ENCODE peak calls at places on chromosome 10, in four cellular contexts. G is heart left ventricle, O is esophagus squamous epithelium, H is upper lobe of left lung. R is an unnamed sample. For H3K4me1, the result is how much of the 10 kb centered on the place peaks cover.

GRCh38 chr10:31133628-31134302 is 102.1 kb upstream of the ZNF438 start:
- DNase-seq in H (peak), G (peak), O (no peak), R (no peak)

GRCh38 chr10:123455861-123456260 is 210.3 kb upstream of the GPR26 start:
- DNase-seq in G (no peak), H (no peak), O (no peak), R (no peak)

GRCh38 chr10:78602201-78602917 is 466.4 kb upstream of the ZMIZ1 start:
- DNase-seq in G (no peak), O (no peak), H (no peak), R (peak)

GRCh38 chr10:104155591-104155990 is 33.6 kb downstream of the SFR1 start:
- DNase-seq in O (no peak), H (no peak), G (no peak), R (no peak)

GRCh38 chr10:122662231-122662630 is 37.4 kb downstream of the C10orf120 start:
- DNase-seq in G (no peak), O (no peak), H (no peak), R (no peak)

GRCh38 chr10:84296071-84296981 is 32.1 kb upstream of the CCSER2 start:
- DNase-seq in G (no peak), O (no peak), H (no peak), R (no peak)

GRCh38 chr10:97876387-97876786 is 26.7 kb downstream of the GOLGA7B start:
- DNase-seq in G (no peak), O (no peak), H (no peak), R (no peak)

GRCh38 chr10:5619366-5620211 is 46.8 kb downstream of the ASB13 start:
- DNase-seq in O (no peak), H (no peak), G (no peak), R (no peak)

GRCh38 chr10:29130190-29130673 is 158.6 kb upstream of the LYZL1 start:
- DNase-seq in H (no peak), O (no peak), G (no peak), R (no peak)

GRCh38 chr10:28471705-28472050 is 61.2 kb upstream of the WAC start:
- DNase-seq in H (no peak), G (no peak), O (no peak), R (no peak)

GRCh38 chr10:127016331-127016730 is 111.1 kb downstream of the DOCK1 start:
- DNase-seq in O (no peak), G (no peak), H (no peak), R (no peak)

GRCh38 chr10:120414946-120415345 is 42.1 kb upstream of the PLPP4 start:
- DNase-seq in H (no peak), O (no peak), G (no peak), R (no peak)

GRCh38 chr10:120788756-120789155 is 62.4 kb upstream of the WDR11 start:
- DNase-seq in O (no peak), H (no peak), G (no peak), R (no peak)

GRCh38 chr10:78471723-78472541 is 438.3 kb downstream of the RPS24 start:
- DNase-seq in O (no peak), H (no peak), G (no peak), R (peak)

GRCh38 chr10:133359554-133359971 is 1.7 kb upstream of the FUOM start:
- DNase-seq in H (no peak), G (no peak), O (no peak), R (no peak)

GRCh38 chr10:11165591-11166543 is 148.2 kb downstream of the CELF2 start:
- DNase-seq in H (peak), G (peak), O (no peak), R (no peak)

GRCh38 chr10:72348282-72348681 is 6.4 kb downstream of the DNAJB12 start:
- DNase-seq in O (no peak), H (no peak), G (no peak), R (no peak)

GRCh38 chr10:130579913-130580312 is 443.7 kb downstream of the GLRX3 start:
- DNase-seq in G (no peak), O (no peak), H (no peak), R (no peak)

GRCh38 chr10:84783386-84783785 is 455.0 kb downstream of the CCSER2 start:
- DNase-seq in G (no peak), H (peak), O (no peak), R (no peak)

GRCh38 chr10:87844837-87845623 is 18.3 kb downstream of the KLLN start:
- DNase-seq in O (no peak), H (no peak), G (no peak), R (no peak)

GRCh38 chr10:94224656-94225055 is 138.1 kb downstream of the NOC3L start:
- DNase-seq in G (no peak), O (no peak), H (no peak), R (no peak)

GRCh38 chr10:88244781-88245350 is 338.3 kb downstream of the RNLS start:
- DNase-seq in O (no peak), G (no peak), H (no peak), R (no peak)

GRCh38 chr10:100825325-100825875 is 80.0 kb downstream of the PAX2 start:
- DNase-seq in G (no peak), H (no peak), O (no peak), R (no peak)

GRCh38 chr10:17533731-17534130 is 79.3 kb upstream of the ST8SIA6 start:
- DNase-seq in H (no peak), G (no peak), O (no peak), R (no peak)

GRCh38 chr10:983951-984705 is 4.1 kb upstream of the GTPBP4 start:
- DNase-seq in G (no peak), O (no peak), H (peak), R (no peak)

GRCh38 chr10:126147866-126148578 is 240.3 kb downstream of the ADAM12 start:
- DNase-seq in O (no peak), G (no peak), H (no peak), R (no peak)

GRCh38 chr10:92387289-92387940 is 96.4 kb downstream of the MARCHF5 start:
- DNase-seq in O (no peak), H (peak), G (no peak), R (no peak)

GRCh38 chr10:73810358-73810734 is 1.1 kb downstream of the NDST2 start:
- DNase-seq in G (no peak), O (no peak), H (no peak), R (no peak)

GRCh38 chr10:5531558-5532230 is 6.9 kb downstream of the CALML3 start:
- DNase-seq in O (no peak), H (no peak), G (no peak), R (no peak)

GRCh38 chr10:45580781-45581496 is 91.6 kb downstream of the ZFAND4 start:
- DNase-seq in O (no peak), G (no peak), H (no peak), R (no peak)

GRCh38 chr10:74949024-74949423 is 122.6 kb downstream of the KAT6B start:
- DNase-seq in O (no peak), H (no peak), G (no peak), R (no peak)

GRCh38 chr10:98664329-98665042 is 217.8 kb upstream of the HPS1 start:
- DNase-seq in G (no peak), H (no peak), O (no peak), R (no peak)

GRCh38 chr10:79377557-79378382 is 30.5 kb downstream of the PPIF start:
- DNase-seq in G (no peak), H (no peak), O (no peak), R (peak)

GRCh38 chr10:4117604-4118003 is 332.6 kb upstream of the KLF6 start:
- DNase-seq in O (no peak), G (no peak), H (no peak), R (no peak)

GRCh38 chr10:92544296-92544695 is 29.6 kb downstream of the IDE start:
- DNase-seq in O (no peak), G (no peak), H (peak), R (no peak)

GRCh38 chr10:119652361-119652760 is 1.2 kb downstream of the BAG3 start:
- DNase-seq in G (no peak), O (no peak), H (no peak), R (no peak)

GRCh38 chr10:11264481-11265044 is 246.9 kb downstream of the CELF2 start:
- DNase-seq in H (no peak), O (no peak), G (no peak), R (no peak)

GRCh38 chr10:49512121-49512809 is 26.7 kb downstream of the ERCC6 start:
- DNase-seq in O (no peak), H (peak), G (no peak), R (no peak)

GRCh38 chr10:72738476-72738875 is 46.5 kb downstream of the MCU start:
- DNase-seq in H (no peak), O (no peak), G (no peak), R (no peak)

GRCh38 chr10:113138937-113139585 is 189.0 kb downstream of the TCF7L2 start:
- DNase-seq in O (no peak), G (no peak), H (no peak), R (no peak)
- TF ChIP-seq CTCF in O (no peak), G (no peak), H (no peak), R (no peak)

GRCh38 chr10:95263864-95264226 is 27.0 kb downstream of the PDLIM1 start:
- DNase-seq in H (no peak), O (no peak), G (no peak), R (peak)

GRCh38 chr10:95266674-95267095 is 24.1 kb downstream of the PDLIM1 start:
- DNase-seq in G (no peak), H (no peak), O (no peak), R (peak)

GRCh38 chr10:95265572-95265971 is 25.2 kb downstream of the PDLIM1 start:
- DNase-seq in O (no peak), G (no peak), H (no peak), R (no peak)

GRCh38 chr10:95262763-95263518 is 27.9 kb downstream of the PDLIM1 start:
- DNase-seq in G (no peak), O (no peak), H (no peak), R (no peak)

DNA sequence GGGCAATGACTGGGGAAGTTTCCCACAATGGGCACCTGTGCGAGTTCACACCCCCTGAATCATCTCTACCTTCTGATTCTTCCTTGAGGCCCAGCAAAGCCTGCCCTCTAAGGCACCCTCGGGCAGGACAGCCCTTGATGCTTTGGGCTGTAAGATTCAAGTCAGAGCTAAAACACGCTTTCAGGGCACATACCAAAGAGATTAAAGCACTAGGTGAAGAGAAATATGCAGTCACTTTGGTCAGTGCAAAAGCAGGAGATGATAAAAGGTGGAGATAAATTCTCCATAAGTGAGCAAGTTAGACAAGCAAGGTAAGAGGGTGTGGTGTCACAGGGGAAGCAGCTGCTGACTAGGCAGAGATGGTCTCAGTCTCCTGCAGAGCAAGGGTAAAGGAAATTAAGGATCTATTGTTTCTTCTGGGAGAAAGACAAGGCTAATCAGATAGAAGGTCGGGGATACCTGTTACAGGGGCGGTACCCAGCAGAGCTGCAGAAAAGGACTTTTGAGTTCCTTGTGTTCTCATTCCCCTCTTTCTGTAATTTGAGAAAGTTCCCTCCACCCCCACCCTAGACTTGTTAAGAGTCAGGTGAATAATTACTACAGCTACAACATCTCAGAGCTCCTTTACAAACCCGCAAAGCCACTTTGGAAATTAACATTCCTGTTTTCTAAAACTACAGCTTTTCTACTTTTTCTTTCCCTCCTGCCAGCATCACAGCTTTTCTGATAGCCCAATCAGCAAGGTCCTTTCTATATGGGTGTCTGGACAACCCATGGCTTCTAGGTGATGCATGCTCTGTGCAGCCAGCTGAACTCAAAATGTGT is 26.4 kb downstream of the PDLIM1 start:
- DNase-seq in H (no peak), O (no peak), G (no peak), R (peak)
- H3K4me1 ChIP-seq in H (half or more), O (under half), G (half or more), R (half or more)

GRCh38 chr10:102419561-102420442 is 834 bp upstream of the FBXL15 start:
- DNase-seq in H (peak), O (no peak), G (peak), R (no peak)
- TF ChIP-seq POLR2A in H (no peak), O (no peak), G (no peak), R (no peak)

GRCh38 chr10:35594115-35594849 is 10.9 kb upstream of the GJD4 start:
- DNase-seq in O (no peak), H (no peak), G (no peak), R (no peak)

GRCh38 chr10:35600193-35600592 is 4.9 kb upstream of the GJD4 start:
- DNase-seq in G (no peak), H (no peak), O (no peak), R (no peak)

GRCh38 chr10:35592421-35592820 is 12.7 kb upstream of the GJD4 start:
- DNase-seq in O (no peak), H (no peak), G (no peak), R (no peak)

GRCh38 chr10:35595106-35595505 is 10.0 kb upstream of the GJD4 start:
- DNase-seq in G (no peak), H (no peak), O (no peak), R (no peak)

GRCh38 chr10:35598379-35598778 is 6.8 kb upstream of the GJD4 start:
- DNase-seq in H (no peak), O (no peak), G (no peak), R (no peak)
- TF ChIP-seq CTCF in H (no peak), O (no peak), G (peak), R (no peak)

GRCh38 chr10:14548474-14548873 is 217.8 kb upstream of the FRMD4A start:
- DNase-seq in O (no peak), H (no peak), G (no peak), R (no peak)
- H3K4me1 ChIP-seq in O (under half), H (under half), G (under half), R (under half)

DNA sequence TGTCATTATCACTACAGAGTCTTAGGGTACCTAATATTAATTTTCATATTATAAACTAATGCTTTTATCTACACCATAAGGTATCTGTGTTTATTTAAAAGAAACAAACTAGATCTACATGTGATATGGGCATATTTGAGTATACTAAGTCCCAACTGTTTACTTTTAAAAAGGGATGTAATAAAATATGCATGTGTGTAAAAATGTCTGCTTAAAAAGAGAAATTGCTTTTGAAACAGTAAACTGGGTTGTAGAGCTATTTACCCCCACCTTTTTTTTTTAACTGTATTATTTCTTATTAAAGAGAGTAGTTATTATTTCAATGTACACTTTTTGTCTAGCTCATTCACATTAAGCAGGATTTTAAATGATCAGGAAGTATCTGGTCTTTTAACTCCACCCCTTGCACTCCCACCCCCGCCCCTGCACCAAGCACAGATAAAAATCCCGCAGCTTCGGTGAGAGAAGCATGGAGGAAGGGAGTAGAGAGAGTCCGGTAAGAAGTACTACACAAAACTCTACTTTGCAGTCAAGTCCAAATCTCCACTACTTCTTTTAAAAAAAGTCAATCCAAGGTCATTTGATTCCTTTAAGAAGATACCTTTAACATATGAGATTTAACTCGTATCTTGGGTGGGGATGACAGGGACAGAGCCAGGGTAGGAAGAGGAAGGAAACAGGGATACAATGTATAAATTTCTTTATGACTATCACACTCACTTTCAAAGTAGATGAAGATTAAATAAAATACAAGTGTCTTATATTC is 131.9 kb downstream of the NRBF2 start:
- DNase-seq in H (no peak), G (no peak), O (no peak), R (no peak)
- TF ChIP-seq POLR2A in H (peak), G (no peak), O (no peak), R (no peak)

DNA sequence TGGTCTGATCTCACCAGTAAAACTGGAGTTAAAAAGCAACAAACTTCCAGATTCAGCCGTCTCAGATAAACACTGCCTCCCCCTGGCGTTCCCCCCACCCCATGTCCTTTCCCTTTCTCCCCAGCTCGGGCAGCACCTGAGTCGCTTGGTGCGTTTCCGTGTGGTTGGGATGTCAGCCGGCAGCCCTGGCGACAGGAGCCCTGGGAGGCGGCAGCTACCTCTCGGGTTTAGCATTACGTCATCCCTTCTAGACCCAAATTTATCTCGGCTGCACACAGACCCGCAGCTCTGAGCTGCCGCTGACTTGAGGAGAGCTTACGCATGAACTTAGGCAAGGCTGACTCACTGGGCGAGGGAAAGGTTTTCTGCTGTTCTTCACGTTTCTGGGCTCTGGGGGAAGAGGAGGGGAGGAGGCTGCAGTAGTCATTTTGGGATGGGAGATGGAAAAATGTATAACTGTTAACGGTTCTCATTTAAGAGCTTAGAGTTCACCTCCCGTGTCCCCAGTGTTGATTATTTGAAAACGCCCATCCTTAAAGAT is 14.4 kb downstream of the MXI1 start:
- DNase-seq in H (peak), O (no peak), G (peak), R (no peak)
- TF ChIP-seq CTCF in H (no peak), O (no peak), G (no peak), R (no peak)

GRCh38 chr10:43252785-43253341 is 14.0 kb downstream of the RASGEF1A start:
- DNase-seq in H (no peak), O (no peak), G (peak), R (peak)
- H3K4me1 ChIP-seq in H (under half), O (under half), G (under half), R (under half)

DNA sequence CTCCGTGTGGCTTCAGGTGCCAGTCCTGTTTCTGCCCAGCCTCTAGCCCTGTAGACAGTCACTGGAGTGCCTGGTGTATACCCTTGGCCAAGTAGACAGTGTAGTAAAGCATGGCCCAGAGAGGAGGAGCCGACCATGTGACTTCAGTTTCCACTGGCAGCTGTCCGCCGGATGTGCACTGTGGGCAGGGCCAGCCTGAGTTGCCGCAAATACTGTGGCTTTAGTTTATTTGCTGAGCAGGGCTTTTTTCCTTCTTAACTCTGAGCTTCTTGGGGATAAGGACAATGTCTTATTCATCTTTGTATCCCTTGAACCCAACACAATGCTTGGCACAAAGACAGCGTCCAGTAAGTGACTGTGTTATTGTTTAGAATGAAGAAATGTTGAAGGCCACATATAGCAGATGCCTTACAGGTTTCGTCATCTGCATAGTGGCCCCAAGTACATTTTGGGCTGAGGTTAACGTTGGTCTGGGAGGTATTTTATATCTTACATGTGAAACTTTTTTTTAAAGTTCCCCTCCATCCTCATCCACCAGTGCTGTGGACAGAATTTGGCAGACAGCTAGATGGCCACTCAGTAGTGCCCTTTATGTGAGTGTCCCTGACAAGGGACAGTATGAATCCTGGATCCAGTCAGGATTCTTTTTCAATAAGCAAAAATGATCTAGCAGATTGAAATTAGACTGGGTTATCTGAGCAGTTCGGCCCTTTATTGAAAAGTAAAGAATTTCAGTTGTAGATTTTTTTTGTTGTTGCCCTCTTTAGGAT is 40.6 kb downstream of the CYP17A1 start:
- DNase-seq in O (no peak), H (peak), G (peak), R (no peak)
- TF ChIP-seq POLR2A in O (no peak), H (peak), G (no peak), R (no peak)

GRCh38 chr10:99682752-99683151 is 23.4 kb downstream of the ENTPD7 start:
- DNase-seq in H (no peak), G (no peak), O (no peak), R (no peak)
- TF ChIP-seq CTCF in H (no peak), G (no peak), O (peak), R (no peak)